ENCODE peak calls at places on chromosomes 11 and 22, in five cellular contexts. M is K562, K is GM12891, B is HepG2, R is SK-N-SH. Y is an unnamed sample.

GRCh38 chr11:10973416-10973815 is 115.6 kb upstream of the ZBED5 start:
- DNase-seq in M (no peak), B (no peak), R (no peak), K (no peak), Y (no peak)

GRCh38 chr11:86201371-86201770 is 43.2 kb upstream of the EED start:
- DNase-seq in K (no peak), M (no peak), R (no peak), B (no peak), Y (no peak)

GRCh38 chr11:101553891-101554292 is 29.9 kb downstream of the TRPC6 start:
- DNase-seq in K (no peak), R (no peak), B (no peak), M (no peak), Y (no peak)

GRCh38 chr11:2709429-2709828 is 9.6 kb upstream of the KCNQ1OT1 start:
- DNase-seq in M (no peak), B (no peak), K (no peak), R (no peak), Y (no peak)

GRCh38 chr11:43852057-43852636 is 28.5 kb upstream of the ALKBH3 start:
- DNase-seq in M (peak; percentile 62), K (peak; percentile 33), B (peak; percentile 48), R (peak; percentile 73), Y (peak; percentile 35)

GRCh38 chr22:44151661-44152060 is 29.1 kb upstream of the PARVG start:
- DNase-seq in B (no peak), R (no peak), M (no peak), K (no peak), Y (no peak)

GRCh38 chr22:42978453-42979103 is 36.4 kb downstream of the PACSIN2 start:
- DNase-seq in M (no peak), B (no peak), R (no peak), K (no peak), Y (no peak)

GRCh38 chr11:70281114-70281729 is 10.7 kb downstream of the PPFIA1 start:
- DNase-seq in B (no peak), K (no peak), R (no peak), M (no peak), Y (no peak)

GRCh38 chr11:39673994-39674393 is 1785.5 kb downstream of the LRRC4C start:
- DNase-seq in M (no peak), K (no peak), B (no peak), R (no peak), Y (no peak)

GRCh38 chr11:123561046-123561781 is 93.2 kb downstream of the SCN3B start:
- DNase-seq in R (peak; percentile 83), B (peak; percentile 7), M (no peak), K (no peak), Y (no peak)

GRCh38 chr11:10619281-10619680 is 50.8 kb upstream of the LYVE1 start:
- DNase-seq in K (no peak), B (no peak), M (no peak), R (no peak), Y (no peak)

GRCh38 chr11:45176996-45177395 is 30.6 kb downstream of the PRDM11 start:
- DNase-seq in K (no peak), B (no peak), R (peak; percentile 70), M (no peak), Y (no peak)

DNA sequence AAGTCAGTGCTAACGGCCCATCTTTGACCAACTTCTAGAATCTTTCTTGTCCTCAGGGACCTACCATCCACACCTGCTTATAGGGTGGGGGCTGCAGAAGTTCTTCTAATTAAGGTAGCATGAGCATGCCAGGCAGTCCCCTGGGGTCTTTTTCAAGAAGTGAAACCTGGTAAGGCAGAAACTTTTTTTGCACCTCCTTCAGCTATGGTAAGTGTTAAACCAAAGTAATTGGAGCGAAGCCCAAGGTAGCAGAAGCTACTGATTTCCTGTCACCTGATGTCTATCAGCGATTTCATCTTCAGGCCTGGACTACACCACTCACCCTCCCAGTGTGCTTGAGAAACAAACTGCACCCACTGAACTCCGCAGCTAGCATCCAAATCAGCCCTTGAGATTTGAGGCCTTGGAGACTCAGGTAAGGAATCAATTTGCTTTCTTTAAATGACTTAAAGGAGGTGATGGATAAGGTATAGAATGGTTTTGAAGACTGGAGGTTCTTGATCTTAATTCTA is at the start of gene MS4A1:
- DNase-seq in M (no peak), R (no peak), B (no peak), K (peak; percentile 30), Y (peak; percentile 24)
- TF ChIP-seq TAF1 in M (no peak), R (no peak), B (no peak), K (peak; percentile 76), Y (peak; percentile 71)

GRCh38 chr11:75400110-75400865 is 970 bp downstream of the RPS3 start:
- DNase-seq in M (no peak), R (no peak), B (peak; percentile 49), K (no peak), Y (no peak)

GRCh38 chr11:75402002-75402773 is 2.9 kb downstream of the RPS3 start:
- DNase-seq in R (no peak), M (no peak), K (no peak), B (no peak), Y (no peak)

GRCh38 chr11:75398906-75399305 is 412 bp upstream of the RPS3 start:
- DNase-seq in M (no peak), K (no peak), R (no peak), B (no peak), Y (no peak)

GRCh38 chr11:75403037-75403436 is 3.7 kb downstream of the RPS3 start:
- DNase-seq in R (no peak), M (no peak), B (no peak), K (no peak), Y (no peak)

DNA sequence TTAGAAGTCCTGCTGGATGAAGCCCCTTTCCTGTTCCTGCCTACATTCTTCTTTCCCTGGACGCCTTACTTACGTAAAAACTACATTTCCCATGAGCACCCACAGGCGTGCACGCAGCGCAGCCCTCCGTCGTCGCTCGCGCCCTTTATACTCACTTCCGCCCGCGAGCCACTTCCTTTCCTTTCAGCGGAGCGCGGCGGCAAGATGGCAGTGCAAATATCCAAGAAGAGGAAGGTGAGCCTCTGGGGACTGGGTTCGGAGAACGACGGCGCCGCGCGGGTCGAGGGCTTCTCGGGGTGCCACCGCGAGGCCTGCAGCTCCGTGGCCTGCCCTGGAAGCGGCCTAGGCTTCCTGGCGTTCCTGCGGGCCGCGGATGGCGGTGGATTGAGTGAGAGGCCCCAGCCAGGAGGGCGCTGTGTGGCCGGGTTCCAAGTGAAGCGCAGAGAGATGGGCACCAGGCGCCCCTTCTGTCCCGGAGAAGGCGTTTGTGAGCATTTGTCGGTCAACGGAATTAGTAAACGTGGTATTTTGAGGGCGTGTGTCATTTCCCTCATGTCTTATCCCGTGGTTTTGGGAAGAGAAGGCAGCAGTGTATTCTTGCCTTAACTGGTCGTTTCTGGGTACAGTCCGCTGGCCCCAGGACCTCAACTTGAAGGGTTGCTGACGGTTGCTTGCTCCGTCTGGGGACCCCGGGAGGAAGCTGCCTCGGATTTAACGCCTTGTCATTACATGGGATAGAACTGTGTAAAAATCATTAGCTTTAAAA is at the start of gene RPS3:
- DNase-seq in B (peak; percentile 88), M (peak; percentile 84), R (peak; percentile 90), K (peak; percentile 85), Y (peak; percentile 74)
- TF ChIP-seq TAF1 in B (peak; percentile 100), M (peak; percentile 99), R (peak; percentile 100), K (peak; percentile 100), Y (peak; percentile 100)

DNA sequence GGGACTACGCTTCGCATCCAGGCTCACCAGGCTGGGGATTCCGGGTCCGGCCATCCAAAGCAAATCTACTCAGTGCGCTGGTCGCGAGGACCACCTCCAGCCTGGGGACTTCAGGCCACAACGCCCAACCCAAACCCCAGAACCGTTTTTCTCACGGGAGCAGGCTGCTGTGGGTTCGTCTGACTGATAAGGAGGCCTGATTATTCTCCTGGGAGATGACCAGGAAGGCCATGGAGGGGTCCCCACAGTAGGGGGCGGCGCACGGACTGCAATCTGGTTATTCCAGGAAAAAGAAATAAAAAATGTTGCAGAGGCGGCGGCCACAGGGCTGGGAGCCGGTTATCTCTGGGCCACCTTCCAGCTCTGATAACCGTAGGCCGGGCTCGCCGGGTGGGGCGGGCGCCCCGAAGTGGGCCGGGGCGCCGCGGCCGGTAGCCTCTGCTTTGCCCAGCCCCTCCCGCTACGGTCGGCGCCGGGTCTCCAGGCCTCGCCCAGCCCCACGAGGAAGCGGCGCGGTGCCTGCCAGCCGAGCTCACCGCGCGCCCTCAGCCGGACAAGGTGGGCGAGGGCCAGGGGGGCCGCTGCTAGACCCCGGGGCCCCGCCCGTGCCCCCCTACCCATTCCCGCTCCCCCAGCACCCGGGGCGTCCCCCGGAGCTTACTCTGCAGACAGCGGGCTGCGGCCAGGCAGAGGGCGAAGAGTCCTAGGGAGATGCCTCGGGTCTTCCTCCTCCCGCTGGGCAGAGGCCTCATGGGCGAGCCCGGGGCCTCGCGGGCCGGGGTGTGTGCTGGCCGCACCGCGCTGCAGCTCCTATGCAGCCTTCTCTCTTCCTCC is 450 bp downstream of the VSTM5 start:
- DNase-seq in M (peak; percentile 48), B (no peak), K (no peak), R (peak; percentile 83), Y (no peak)
- TF ChIP-seq TAF1 in M (no peak), B (no peak), K (no peak), R (no peak), Y (no peak)

GRCh38 chr11:56876621-56877312 is 111.9 kb upstream of the OR5AK2 start:
- DNase-seq in R (no peak), K (no peak), B (no peak), M (no peak), Y (no peak)
- TF ChIP-seq TAF1 in R (no peak), K (no peak), B (no peak), M (no peak), Y (no peak)

GRCh38 chr11:111851636-111852035 is 19.7 kb downstream of the ALG9 start:
- DNase-seq in K (no peak), R (peak; percentile 17), M (no peak), B (peak; percentile 14), Y (no peak)
- TF ChIP-seq TAF1 in K (no peak), R (no peak), M (no peak), B (no peak), Y (no peak)